ENCODE peak calls at places on chromosomes 6 and 20, in eight cellular contexts. K is CD8-positive, alpha-beta memory T cell; Z is left ventricle myocardium inferior; B is stomach; A is HCT116; O is endothelial cell of umbilical vein; G is OCI-LY7; D is osteoblast. U is an unnamed sample.

GRCh38 chr20:20741067-20742045 is 28.9 kb upstream of the RALGAPA2 start:
- DNase-seq in K (no peak), Z (no peak), B (peak; percentile 56), A (no peak), O (no peak), G (no peak), D (no peak), U (no peak)

GRCh38 chr6:167569041-167569805 is 244.3 kb downstream of the TTLL2 start:
- DNase-seq in K (no peak), Z (no peak), B (no peak), A (no peak), O (no peak), G (no peak), D (no peak), U (no peak)

GRCh38 chr20:46751856-46752255 is 42.4 kb downstream of the SLC2A10 start:
- DNase-seq in K (no peak), Z (no peak), B (no peak), A (no peak), O (no peak), G (no peak), D (no peak), U (no peak)

GRCh38 chr6:41509596-41509995 is 36.6 kb upstream of the FOXP4 start:
- DNase-seq in K (no peak), Z (no peak), B (no peak), A (no peak), O (no peak), G (no peak), D (no peak), U (no peak)

GRCh38 chr6:133707456-133707855 is 181.5 kb upstream of the TCF21 start:
- DNase-seq in K (no peak), Z (no peak), B (no peak), A (no peak), O (peak; percentile 43), G (no peak), D (peak; percentile 67), U (no peak)

GRCh38 chr6:159973406-159973805 is 4.5 kb downstream of the IGF2R start:
- DNase-seq in K (no peak), Z (no peak), B (no peak), A (no peak), O (no peak), G (no peak), D (no peak), U (no peak)

GRCh38 chr6:46129301-46129633 is 522 bp upstream of the ENPP4 start:
- DNase-seq in K (no peak), Z (no peak), B (no peak), A (no peak), O (no peak), G (peak; percentile 27), D (no peak), U (no peak)

GRCh38 chr20:50855498-50856474 is 60.9 kb downstream of the BCAS4 start:
- DNase-seq in K (no peak), Z (no peak), B (peak; percentile 50), A (no peak), O (no peak), G (no peak), D (peak; percentile 50), U (no peak)

GRCh38 chr6:28134015-28134414 is 7.7 kb upstream of the ZKSCAN8 start:
- DNase-seq in K (no peak), Z (no peak), B (no peak), A (peak; percentile 29), O (peak; percentile 45), G (peak; percentile 55), D (peak; percentile 32), U (no peak)

GRCh38 chr6:3259491-3259958 is 778 bp downstream of the PSMG4 start:
- DNase-seq in K (peak; percentile 7), Z (peak; percentile 31), B (peak; percentile 54), A (no peak), O (peak; percentile 50), G (peak; percentile 67), D (peak; percentile 90), U (peak; percentile 69)

GRCh38 chr20:667351-668034 is 8.1 kb downstream of the SCRT2 start:
- DNase-seq in K (no peak), Z (peak; percentile 64), B (peak; percentile 68), A (no peak), O (peak; percentile 46), G (peak; percentile 55), D (peak; percentile 96), U (peak; percentile 83)

GRCh38 chr20:57399587-57400261 is 8.5 kb downstream of the RBM38 start:
- DNase-seq in K (peak; percentile 41), Z (no peak), B (peak; percentile 53), A (no peak), O (no peak), G (peak; percentile 33), D (peak; percentile 93), U (no peak)

GRCh38 chr20:54061106-54061881 is 9.1 kb downstream of the BCAS1 start:
- DNase-seq in K (no peak), Z (no peak), B (no peak), A (no peak), O (no peak), G (no peak), D (peak; percentile 31), U (no peak)

GRCh38 chr6:111207141-111207858 is 120.0 kb downstream of the SLC16A10 start:
- DNase-seq in K (no peak), Z (no peak), B (no peak), A (no peak), O (no peak), G (no peak), D (peak; percentile 9), U (no peak)

GRCh38 chr20:61019322-61019721 is 232.7 kb upstream of the CDH4 start:
- DNase-seq in K (no peak), Z (no peak), B (no peak), A (no peak), O (no peak), G (no peak), D (no peak), U (no peak)

GRCh38 chr6:66930559-66931290 is 1223.7 kb upstream of the EYS start:
- DNase-seq in K (no peak), Z (no peak), B (no peak), A (no peak), O (no peak), G (no peak), D (no peak), U (no peak)

GRCh38 chr6:106629859-106630163 is 433 bp downstream of the QRSL1 start:
- DNase-seq in K (no peak), Z (no peak), B (no peak), A (no peak), O (no peak), G (no peak), D (no peak), U (no peak)

GRCh38 chr20:52105045-52105572 is 86.5 kb downstream of the ZFP64 start:
- DNase-seq in K (no peak), Z (no peak), B (no peak), A (no peak), O (peak; percentile 56), G (no peak), D (peak; percentile 89), U (peak; percentile 63)

GRCh38 chr6:11596640-11597237 is 59.2 kb downstream of the TMEM170B start:
- DNase-seq in K (no peak), Z (no peak), B (no peak), A (no peak), O (no peak), G (no peak), D (no peak), U (no peak)

GRCh38 chr6:137216106-137216505 is 3.1 kb downstream of the IFNGR1 start:
- DNase-seq in K (no peak), Z (no peak), B (no peak), A (no peak), O (no peak), G (no peak), D (peak; percentile 88), U (no peak)
- H3K4me1 ChIP-seq in K (peaks cover 54% of the 10 kb centered on the region), Z (peaks cover 92% of the 10 kb centered on the region), B (peaks cover 63% of the 10 kb centered on the region), A (peaks cover 23% of the 10 kb centered on the region), O (peaks cover 34% of the 10 kb centered on the region), G (peaks cover 54% of the 10 kb centered on the region), D (peaks cover 37% of the 10 kb centered on the region), U (peaks cover 67% of the 10 kb centered on the region)

DNA sequence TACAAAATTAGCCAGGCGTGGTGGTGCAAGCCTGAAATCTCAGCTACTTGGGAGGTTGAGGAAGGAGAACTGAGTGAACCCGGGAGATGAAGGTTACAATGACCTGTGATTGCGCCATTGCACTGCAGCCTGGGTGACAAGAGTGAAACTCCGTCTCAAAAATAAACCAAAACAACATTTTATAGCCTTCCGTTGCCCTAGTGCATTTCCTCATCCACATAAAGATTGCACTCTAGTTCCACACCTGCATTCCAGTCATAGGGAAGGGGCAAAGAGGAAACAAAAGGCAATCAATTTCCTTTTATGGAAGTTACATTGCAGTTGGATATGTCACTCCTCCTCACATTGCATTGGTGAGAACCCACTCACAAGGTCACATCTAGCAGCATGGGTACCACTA is 182.7 kb upstream of the ARG1 start:
- DNase-seq in K (no peak), Z (no peak), B (no peak), A (no peak), O (no peak), G (no peak), D (no peak), U (no peak)
- H3K4me1 ChIP-seq in K (no peaks in the 10 kb centered on the region), Z (no peaks in the 10 kb centered on the region), B (no peaks in the 10 kb centered on the region), A (no peaks in the 10 kb centered on the region), O (no peaks in the 10 kb centered on the region), G (peaks cover 17% of the 10 kb centered on the region), D (no peaks in the 10 kb centered on the region), U (no peaks in the 10 kb centered on the region)

DNA sequence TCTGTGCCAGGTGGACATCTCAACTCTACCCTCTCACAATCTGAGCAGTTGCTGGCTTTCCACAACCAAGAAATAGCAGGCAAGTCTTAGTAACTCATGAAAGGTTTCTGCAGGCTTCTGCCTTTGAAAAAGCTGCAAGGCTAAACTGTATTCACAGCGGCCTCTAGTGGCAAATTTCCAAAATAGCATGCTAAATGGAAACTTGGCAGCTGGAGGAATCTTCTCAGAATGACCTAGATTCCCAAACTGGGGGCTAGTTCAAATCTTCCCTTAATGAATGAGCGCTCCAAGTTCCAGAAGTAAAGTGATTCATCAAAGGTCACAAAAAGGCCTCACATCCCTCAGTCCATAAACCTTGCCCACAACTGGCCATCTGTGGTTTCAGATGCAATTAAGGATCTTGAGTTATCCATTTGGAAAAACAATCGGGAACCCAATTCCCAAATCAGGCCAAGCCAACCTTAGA is 11.9 kb upstream of the CPNE5 start:
- DNase-seq in K (peak; percentile 31), Z (no peak), B (peak; percentile 49), A (peak; percentile 37), O (peak; percentile 81), G (peak; percentile 71), D (peak; percentile 88), U (no peak)
- H3K4me1 ChIP-seq in K (no peaks in the 10 kb centered on the region), Z (peaks cover 93% of the 10 kb centered on the region), B (no peaks in the 10 kb centered on the region), A (no peaks in the 10 kb centered on the region), O (peaks cover 30% of the 10 kb centered on the region), G (no peaks in the 10 kb centered on the region), D (peaks cover 31% of the 10 kb centered on the region), U (peaks cover 23% of the 10 kb centered on the region)

GRCh38 chr6:44219815-44220784 is 3.3 kb upstream of the SLC29A1 start:
- DNase-seq in K (no peak), Z (no peak), B (no peak), A (no peak), O (no peak), G (no peak), D (no peak), U (no peak)

GRCh38 chr6:44222486-44222986 is 859 bp upstream of the SLC29A1 start:
- DNase-seq in K (no peak), Z (no peak), B (no peak), A (no peak), O (peak; percentile 50), G (no peak), D (no peak), U (no peak)

GRCh38 chr6:44221291-44221960 is 2.0 kb upstream of the SLC29A1 start:
- DNase-seq in K (peak; percentile 66), Z (peak; percentile 94), B (peak; percentile 97), A (no peak), O (peak; percentile 95), G (peak; percentile 85), D (peak; percentile 99), U (peak; percentile 94)

GRCh38 chr6:44221961-44222335 is 1.4 kb upstream of the SLC29A1 start:
- DNase-seq in K (no peak), Z (no peak), B (no peak), A (no peak), O (no peak), G (no peak), D (peak; percentile 88), U (no peak)

GRCh38 chr6:44220913-44221290 is 2.5 kb upstream of the SLC29A1 start:
- DNase-seq in K (no peak), Z (no peak), B (no peak), A (no peak), O (no peak), G (no peak), D (no peak), U (no peak)
- H3K4me1 ChIP-seq in K (peaks cover 10% of the 10 kb centered on the region), Z (peaks cover 98% of the 10 kb centered on the region), B (peaks cover 90% of the 10 kb centered on the region), A (peaks cover 65% of the 10 kb centered on the region), O (peaks cover 56% of the 10 kb centered on the region), G (peaks cover 77% of the 10 kb centered on the region), D (peaks cover 39% of the 10 kb centered on the region), U (peaks cover 66% of the 10 kb centered on the region)